ENCODE peak calls at places on chromosomes 13 and 19, in seven cellular contexts. One of them, this sample, is unnamed.

GRCh38 chr13:101453784-101454201 is 1.3 kb downstream of the ITGBL1 start:
- DNase-seq in suprapubic skin: no peak
- DNase-seq in Peyer's patch: no peak
- DNase-seq in HL-60: no peak
- DNase-seq in epithelial cell of prostate: peak
- DNase-seq in AG04450: no peak
- DNase-seq in IMR-90: no peak
- DNase-seq in this sample: no peak

GRCh38 chr19:31352782-31353651 is 3.8 kb upstream of the TSHZ3 start:
- DNase-seq in IMR-90: no peak
- DNase-seq in HL-60: no peak
- DNase-seq in suprapubic skin: no peak
- DNase-seq in AG04450: no peak
- DNase-seq in epithelial cell of prostate: no peak
- DNase-seq in Peyer's patch: no peak
- DNase-seq in this sample: no peak

GRCh38 chr13:27406178-27406939 is 18.1 kb upstream of the GTF3A start:
- DNase-seq in IMR-90: peak
- DNase-seq in suprapubic skin: no peak
- DNase-seq in epithelial cell of prostate: no peak
- DNase-seq in AG04450: no peak
- DNase-seq in Peyer's patch: peak
- DNase-seq in HL-60: peak
- DNase-seq in this sample: peak

GRCh38 chr13:104416973-104417372 is 1350.8 kb upstream of the SLC10A2 start:
- DNase-seq in HL-60: no peak
- DNase-seq in Peyer's patch: no peak
- DNase-seq in IMR-90: no peak
- DNase-seq in AG04450: no peak
- DNase-seq in epithelial cell of prostate: no peak
- DNase-seq in suprapubic skin: no peak
- DNase-seq in this sample: no peak

GRCh38 chr13:51324714-51325440 is 14.6 kb upstream of the SERPINE3 start:
- DNase-seq in HL-60: no peak
- DNase-seq in Peyer's patch: no peak
- DNase-seq in IMR-90: no peak
- DNase-seq in epithelial cell of prostate: no peak
- DNase-seq in AG04450: no peak
- DNase-seq in suprapubic skin: no peak
- DNase-seq in this sample: no peak

GRCh38 chr13:33911521-33911920 is 93.6 kb downstream of the RFC3 start:
- DNase-seq in suprapubic skin: no peak
- DNase-seq in Peyer's patch: no peak
- DNase-seq in IMR-90: no peak
- DNase-seq in AG04450: no peak
- DNase-seq in epithelial cell of prostate: no peak
- DNase-seq in HL-60: no peak
- DNase-seq in this sample: no peak

GRCh38 chr19:2089727-2090053 is 6.4 kb downstream of the MOB3A start:
- DNase-seq in HL-60: no peak
- DNase-seq in Peyer's patch: no peak
- DNase-seq in IMR-90: no peak
- DNase-seq in AG04450: no peak
- DNase-seq in epithelial cell of prostate: no peak
- DNase-seq in suprapubic skin: no peak
- DNase-seq in this sample: no peak

GRCh38 chr13:46492946-46493345 is 60.0 kb upstream of the LRCH1 start:
- DNase-seq in suprapubic skin: no peak
- DNase-seq in Peyer's patch: no peak
- DNase-seq in epithelial cell of prostate: no peak
- DNase-seq in AG04450: no peak
- DNase-seq in HL-60: peak
- DNase-seq in IMR-90: peak
- DNase-seq in this sample: no peak

GRCh38 chr19:14407889-14408640 is 11.1 kb downstream of the DDX39A start:
- DNase-seq in Peyer's patch: peak
- DNase-seq in epithelial cell of prostate: no peak
- DNase-seq in AG04450: no peak
- DNase-seq in HL-60: no peak
- DNase-seq in suprapubic skin: no peak
- DNase-seq in IMR-90: no peak
- DNase-seq in this sample: no peak

GRCh38 chr19:14406645-14407331 is 12.4 kb downstream of the DDX39A start:
- DNase-seq in Peyer's patch: no peak
- DNase-seq in AG04450: no peak
- DNase-seq in epithelial cell of prostate: no peak
- DNase-seq in IMR-90: no peak
- DNase-seq in suprapubic skin: no peak
- DNase-seq in HL-60: no peak
- DNase-seq in this sample: no peak

GRCh38 chr19:14405380-14405757 is 13.8 kb downstream of the DDX39A start:
- DNase-seq in suprapubic skin: no peak
- DNase-seq in epithelial cell of prostate: no peak
- DNase-seq in AG04450: no peak
- DNase-seq in HL-60: no peak
- DNase-seq in Peyer's patch: no peak
- DNase-seq in IMR-90: no peak
- DNase-seq in this sample: no peak

GRCh38 chr19:14404322-14404721 is 14.8 kb downstream of the DDX39A start:
- DNase-seq in AG04450: no peak
- DNase-seq in IMR-90: no peak
- DNase-seq in suprapubic skin: no peak
- DNase-seq in HL-60: no peak
- DNase-seq in Peyer's patch: no peak
- DNase-seq in epithelial cell of prostate: no peak
- DNase-seq in this sample: no peak

GRCh38 chr19:14405758-14406644 is 13.1 kb downstream of the DDX39A start:
- DNase-seq in suprapubic skin: peak
- DNase-seq in Peyer's patch: peak
- DNase-seq in HL-60: peak
- DNase-seq in IMR-90: peak
- DNase-seq in epithelial cell of prostate: no peak
- DNase-seq in AG04450: no peak
- DNase-seq in this sample: peak
- H3K27ac ChIP-seq in suprapubic skin: peak
- H3K27ac ChIP-seq in Peyer's patch: peak
- H3K27ac ChIP-seq in HL-60: no peak
- H3K27ac ChIP-seq in IMR-90: no peak
- H3K27ac ChIP-seq in epithelial cell of prostate: peak
- H3K27ac ChIP-seq in AG04450: no peak
- H3K27ac ChIP-seq in this sample: peak

DNA sequence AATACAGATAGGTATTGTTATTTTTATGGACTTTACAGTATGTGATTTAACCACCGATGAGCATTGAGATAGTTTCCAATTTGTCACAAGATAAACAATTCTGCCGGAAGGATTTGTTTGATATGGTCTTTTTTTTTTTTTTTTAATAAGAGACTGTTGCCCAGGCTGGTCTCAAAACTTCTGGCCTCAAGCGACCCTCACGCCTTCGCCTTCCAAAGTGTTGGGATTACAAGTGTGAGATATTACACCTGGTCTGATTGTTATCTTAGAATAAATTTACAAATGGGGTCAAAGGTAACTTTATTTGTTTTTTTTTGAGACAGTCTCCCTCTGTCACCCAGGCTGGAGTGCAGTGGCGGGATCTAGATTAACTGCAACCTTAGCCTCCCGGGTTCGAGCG is 1.2 kb downstream of the GARRE1 start:
- DNase-seq in Peyer's patch: no peak
- DNase-seq in epithelial cell of prostate: no peak
- DNase-seq in AG04450: no peak
- DNase-seq in HL-60: no peak
- DNase-seq in IMR-90: no peak
- DNase-seq in suprapubic skin: no peak
- DNase-seq in this sample: no peak
- H3K27ac ChIP-seq in Peyer's patch: no peak
- H3K27ac ChIP-seq in epithelial cell of prostate: no peak
- H3K27ac ChIP-seq in AG04450: no peak
- H3K27ac ChIP-seq in HL-60: no peak
- H3K27ac ChIP-seq in IMR-90: peak
- H3K27ac ChIP-seq in suprapubic skin: peak
- H3K27ac ChIP-seq in this sample: peak

GRCh38 chr13:45331123-45331619 is 9.8 kb downstream of the TPT1 start:
- DNase-seq in epithelial cell of prostate: no peak
- DNase-seq in Peyer's patch: no peak
- DNase-seq in suprapubic skin: no peak
- DNase-seq in IMR-90: no peak
- DNase-seq in AG04450: no peak
- DNase-seq in HL-60: no peak
- DNase-seq in this sample: no peak
- H3K27ac ChIP-seq in epithelial cell of prostate: peak
- H3K27ac ChIP-seq in Peyer's patch: no peak
- H3K27ac ChIP-seq in suprapubic skin: no peak
- H3K27ac ChIP-seq in IMR-90: no peak
- H3K27ac ChIP-seq in AG04450: no peak
- H3K27ac ChIP-seq in HL-60: peak
- H3K27ac ChIP-seq in this sample: no peak

GRCh38 chr13:113862766-113863510 is 938 bp downstream of the GAS6 start:
- DNase-seq in Peyer's patch: peak
- DNase-seq in IMR-90: no peak
- DNase-seq in suprapubic skin: peak
- DNase-seq in HL-60: no peak
- DNase-seq in AG04450: no peak
- DNase-seq in epithelial cell of prostate: no peak
- DNase-seq in this sample: no peak
- H3K27ac ChIP-seq in Peyer's patch: peak
- H3K27ac ChIP-seq in IMR-90: peak
- H3K27ac ChIP-seq in suprapubic skin: peak
- H3K27ac ChIP-seq in HL-60: no peak
- H3K27ac ChIP-seq in AG04450: peak
- H3K27ac ChIP-seq in epithelial cell of prostate: peak
- H3K27ac ChIP-seq in this sample: no peak

DNA sequence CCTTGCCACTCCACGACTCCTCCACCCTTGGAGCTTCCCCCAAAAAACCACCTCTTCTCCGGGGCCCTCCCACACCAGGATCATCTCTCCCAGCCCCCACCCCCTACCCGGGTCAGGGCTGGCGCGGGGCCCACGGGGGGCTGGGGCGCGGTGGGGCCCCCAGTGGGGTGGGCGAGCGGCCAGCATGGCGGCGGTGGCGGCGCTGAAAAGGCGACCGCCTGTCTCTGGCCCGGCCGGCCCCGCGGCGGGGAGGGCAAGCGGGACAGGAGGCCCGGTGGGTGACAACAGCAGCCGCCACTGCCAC is 850 bp downstream of the DYRK1B start:
- DNase-seq in Peyer's patch: no peak
- DNase-seq in HL-60: no peak
- DNase-seq in suprapubic skin: no peak
- DNase-seq in AG04450: no peak
- DNase-seq in epithelial cell of prostate: no peak
- DNase-seq in IMR-90: no peak
- DNase-seq in this sample: no peak
- H3K27ac ChIP-seq in Peyer's patch: peak
- H3K27ac ChIP-seq in HL-60: no peak
- H3K27ac ChIP-seq in suprapubic skin: peak
- H3K27ac ChIP-seq in AG04450: no peak
- H3K27ac ChIP-seq in epithelial cell of prostate: peak
- H3K27ac ChIP-seq in IMR-90: peak
- H3K27ac ChIP-seq in this sample: peak

GRCh38 chr13:100100115-100100879 is 11.4 kb downstream of the PCCA start:
- DNase-seq in epithelial cell of prostate: peak
- DNase-seq in HL-60: no peak
- DNase-seq in suprapubic skin: no peak
- DNase-seq in IMR-90: peak
- DNase-seq in Peyer's patch: no peak
- DNase-seq in AG04450: peak
- DNase-seq in this sample: no peak

GRCh38 chr13:100096526-100096925 is 7.6 kb downstream of the PCCA start:
- DNase-seq in Peyer's patch: no peak
- DNase-seq in suprapubic skin: no peak
- DNase-seq in epithelial cell of prostate: no peak
- DNase-seq in IMR-90: no peak
- DNase-seq in AG04450: no peak
- DNase-seq in HL-60: no peak
- DNase-seq in this sample: no peak

GRCh38 chr13:100098445-100099116 is 9.7 kb downstream of the PCCA start:
- DNase-seq in IMR-90: no peak
- DNase-seq in epithelial cell of prostate: no peak
- DNase-seq in Peyer's patch: no peak
- DNase-seq in AG04450: no peak
- DNase-seq in HL-60: no peak
- DNase-seq in suprapubic skin: no peak
- DNase-seq in this sample: no peak

GRCh38 chr13:100095498-100095897 is 6.6 kb downstream of the PCCA start:
- DNase-seq in HL-60: no peak
- DNase-seq in epithelial cell of prostate: no peak
- DNase-seq in AG04450: no peak
- DNase-seq in Peyer's patch: no peak
- DNase-seq in IMR-90: no peak
- DNase-seq in suprapubic skin: no peak
- DNase-seq in this sample: no peak

GRCh38 chr13:100097821-100098220 is 8.9 kb downstream of the PCCA start:
- DNase-seq in suprapubic skin: no peak
- DNase-seq in Peyer's patch: no peak
- DNase-seq in IMR-90: no peak
- DNase-seq in epithelial cell of prostate: no peak
- DNase-seq in HL-60: no peak
- DNase-seq in AG04450: no peak
- DNase-seq in this sample: no peak
- H3K27ac ChIP-seq in suprapubic skin: no peak
- H3K27ac ChIP-seq in Peyer's patch: no peak
- H3K27ac ChIP-seq in IMR-90: no peak
- H3K27ac ChIP-seq in epithelial cell of prostate: no peak
- H3K27ac ChIP-seq in HL-60: no peak
- H3K27ac ChIP-seq in AG04450: no peak
- H3K27ac ChIP-seq in this sample: no peak

DNA sequence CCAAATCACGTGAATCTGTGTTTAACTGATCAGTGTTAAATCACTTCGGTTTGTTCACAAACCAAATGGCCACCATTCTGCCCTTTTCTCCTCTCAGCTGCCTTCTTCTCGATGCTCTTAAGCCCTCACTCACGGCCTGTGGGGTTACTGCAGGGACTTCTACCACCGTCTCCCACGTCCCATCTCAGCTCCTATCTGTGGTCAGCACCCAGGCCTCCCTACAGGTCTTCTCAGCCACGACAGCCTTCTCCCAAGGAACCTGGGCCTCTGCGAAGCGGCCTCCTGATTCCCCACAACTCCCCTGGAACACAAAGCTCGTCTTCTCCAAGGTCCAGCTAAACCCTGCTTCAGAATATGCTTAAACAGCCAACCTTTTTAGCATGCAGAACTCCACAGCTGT is 103.8 kb downstream of the COL4A2 start:
- DNase-seq in Peyer's patch: no peak
- DNase-seq in AG04450: no peak
- DNase-seq in HL-60: no peak
- DNase-seq in IMR-90: no peak
- DNase-seq in suprapubic skin: no peak
- DNase-seq in epithelial cell of prostate: no peak
- DNase-seq in this sample: no peak
- H3K27ac ChIP-seq in Peyer's patch: peak
- H3K27ac ChIP-seq in AG04450: no peak
- H3K27ac ChIP-seq in HL-60: no peak
- H3K27ac ChIP-seq in IMR-90: peak
- H3K27ac ChIP-seq in suprapubic skin: peak
- H3K27ac ChIP-seq in epithelial cell of prostate: no peak
- H3K27ac ChIP-seq in this sample: no peak

This sample was measured in effector memory CD4-positive, alpha-beta T cell.